ENCODE peak calls at places on chromosomes 4 and X, in six cellular contexts. J, F, Q, X, B and L are unnamed samples.

GRCh38 chrX:41541381-41541780 is 94.2 kb downstream of the NYX start:
- DNase-seq in B (no peak), Q (no peak), X (no peak), F (no peak), J (no peak), L (no peak)

GRCh38 chr4:99405433-99406115 is 29.6 kb downstream of the ADH7 start:
- DNase-seq in Q (peak; percentile 91), F (peak; percentile 39), J (peak; percentile 24), B (peak; percentile 83), X (peak; percentile 59), L (peak; percentile 29)

GRCh38 chr4:107619065-107619464 is 101.0 kb downstream of the PAPSS1 start:
- DNase-seq in X (no peak), F (no peak), B (no peak), Q (no peak), J (no peak), L (peak; percentile 43)

GRCh38 chrX:96713303-96713702 is 28.7 kb downstream of the DIAPH2 start:
- DNase-seq in J (no peak), F (no peak), Q (peak; percentile 40), B (peak; percentile 40), X (no peak), L (no peak)

GRCh38 chr4:96729641-96730040 is 889.7 kb downstream of the PDHA2 start:
- DNase-seq in B (no peak), J (no peak), Q (no peak), F (no peak), X (no peak), L (no peak)

GRCh38 chrX:137072396-137072795 is 38.6 kb upstream of the GPR101 start:
- DNase-seq in X (no peak), B (peak; percentile 5), F (no peak), Q (no peak), J (no peak), L (no peak)

GRCh38 chr4:96887857-96888256 is 1048.0 kb downstream of the PDHA2 start:
- DNase-seq in Q (no peak), J (no peak), X (no peak), F (no peak), B (no peak), L (no peak)

GRCh38 chr4:110106946-110107325 is 91.5 kb downstream of the ELOVL6 start:
- DNase-seq in J (no peak), F (no peak), B (peak; percentile 68), X (no peak), Q (no peak), L (no peak)

DNA sequence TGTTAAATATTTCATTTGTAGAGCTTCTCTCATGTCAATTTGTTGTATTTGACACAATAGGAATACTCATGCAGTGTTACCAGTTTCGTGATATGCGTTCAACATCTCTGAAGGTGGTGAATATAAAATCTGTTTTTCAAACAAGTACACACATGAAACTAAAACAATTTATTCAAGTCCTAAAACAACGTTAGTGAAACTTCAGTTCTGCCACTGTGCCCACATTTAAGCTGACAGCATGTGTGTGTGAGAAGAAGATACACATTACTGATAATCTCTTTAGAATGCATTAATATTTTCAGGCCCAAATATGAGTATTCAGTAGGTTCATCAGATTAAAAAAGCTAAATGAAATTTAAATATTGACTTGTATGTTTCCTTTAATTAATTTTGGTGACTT is 21.7 kb downstream of the GAB1 start:
- DNase-seq in X (peak; percentile 81), F (no peak), J (no peak), Q (no peak), B (no peak), L (no peak)
- H3K4me1 ChIP-seq in X (peaks cover 56% of the 10 kb centered on the region), F (peaks cover 88% of the 10 kb centered on the region), J (peaks cover 19% of the 10 kb centered on the region), Q (peaks cover 7% of the 10 kb centered on the region), B (peaks cover 50% of the 10 kb centered on the region), L (peaks cover 61% of the 10 kb centered on the region)

DNA sequence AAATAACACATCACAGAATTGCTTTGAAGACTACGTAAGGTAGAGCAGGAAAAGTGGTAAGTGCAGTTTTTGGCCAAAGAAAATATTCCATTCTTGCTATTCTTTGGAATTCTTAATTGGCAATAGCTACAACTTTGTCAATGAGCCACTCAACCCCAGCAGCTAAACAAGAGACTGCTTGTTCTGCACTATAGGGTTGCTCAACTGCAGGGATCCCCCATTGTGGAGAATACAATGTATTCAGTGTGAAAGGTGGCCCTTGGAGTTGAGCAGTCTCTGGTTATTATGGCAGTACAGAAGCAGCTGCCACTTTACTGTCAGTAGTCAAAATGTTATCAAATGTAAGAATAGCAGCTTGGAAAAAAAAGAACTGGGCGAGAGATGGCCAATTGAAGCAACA is 808.7 kb downstream of the CENPC start:
- DNase-seq in B (no peak), J (no peak), Q (no peak), F (no peak), X (no peak), L (peak; percentile 46)
- H3K27ac ChIP-seq in B (no peak overlapping the region), J (no peak overlapping the region), Q (no peak overlapping the region), F (no peak overlapping the region), X (no peak overlapping the region), L (no peak overlapping the region)

DNA sequence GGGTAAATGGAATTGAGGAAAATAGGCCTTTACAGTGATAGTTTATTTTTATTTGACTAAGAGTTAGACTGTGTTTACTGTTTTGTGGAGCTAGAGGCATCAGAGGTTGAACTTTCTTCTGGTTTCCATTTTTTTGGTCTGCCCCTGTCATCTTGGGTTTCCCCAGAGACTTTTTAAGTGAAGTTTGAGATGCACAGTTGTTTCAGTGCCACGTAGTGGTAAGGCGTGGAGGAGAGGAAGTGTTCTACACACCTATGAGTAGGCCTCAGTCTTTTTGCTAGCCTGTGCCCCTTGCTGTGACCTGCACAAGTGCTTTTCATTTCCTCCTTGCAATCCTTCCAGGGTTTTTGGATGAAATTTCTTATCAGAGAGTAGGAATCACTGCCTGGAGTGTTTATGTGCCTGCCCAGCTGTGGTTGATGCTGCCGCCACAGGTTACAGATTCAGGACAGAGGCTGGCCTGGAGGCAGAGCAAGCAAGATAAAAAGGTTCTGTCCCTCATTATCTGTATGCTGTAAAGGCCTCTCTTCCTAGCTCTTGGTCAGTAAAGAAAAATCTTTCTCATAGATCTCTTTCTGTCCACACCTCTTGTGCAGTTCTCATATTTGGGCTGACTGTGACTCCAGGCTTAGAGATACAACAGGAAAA is 12.5 kb upstream of the HSFX4 start:
- DNase-seq in F (no peak), J (no peak), X (no peak), Q (no peak), B (no peak), L (no peak)
- TF ChIP-seq CTCF in F (no peak), J (no peak), X (no peak), Q (no peak), B (no peak), L (no peak)

GRCh38 chrX:72051589-72051988 is 80.1 kb downstream of the RTL5 start:
- DNase-seq in Q (no peak), F (no peak), X (no peak), J (no peak), B (no peak), L (no peak)

GRCh38 chrX:72046447-72046846 is 85.3 kb downstream of the RTL5 start:
- DNase-seq in Q (no peak), B (peak; percentile 10), F (no peak), X (no peak), J (peak; percentile 66), L (no peak)

GRCh38 chrX:72050011-72050410 is 81.7 kb downstream of the RTL5 start:
- DNase-seq in Q (no peak), B (no peak), X (no peak), F (no peak), J (no peak), L (no peak)

GRCh38 chrX:72045552-72046277 is 86.0 kb downstream of the RTL5 start:
- DNase-seq in Q (no peak), X (no peak), F (no peak), J (peak; percentile 66), B (peak; percentile 8), L (peak; percentile 79)

DNA sequence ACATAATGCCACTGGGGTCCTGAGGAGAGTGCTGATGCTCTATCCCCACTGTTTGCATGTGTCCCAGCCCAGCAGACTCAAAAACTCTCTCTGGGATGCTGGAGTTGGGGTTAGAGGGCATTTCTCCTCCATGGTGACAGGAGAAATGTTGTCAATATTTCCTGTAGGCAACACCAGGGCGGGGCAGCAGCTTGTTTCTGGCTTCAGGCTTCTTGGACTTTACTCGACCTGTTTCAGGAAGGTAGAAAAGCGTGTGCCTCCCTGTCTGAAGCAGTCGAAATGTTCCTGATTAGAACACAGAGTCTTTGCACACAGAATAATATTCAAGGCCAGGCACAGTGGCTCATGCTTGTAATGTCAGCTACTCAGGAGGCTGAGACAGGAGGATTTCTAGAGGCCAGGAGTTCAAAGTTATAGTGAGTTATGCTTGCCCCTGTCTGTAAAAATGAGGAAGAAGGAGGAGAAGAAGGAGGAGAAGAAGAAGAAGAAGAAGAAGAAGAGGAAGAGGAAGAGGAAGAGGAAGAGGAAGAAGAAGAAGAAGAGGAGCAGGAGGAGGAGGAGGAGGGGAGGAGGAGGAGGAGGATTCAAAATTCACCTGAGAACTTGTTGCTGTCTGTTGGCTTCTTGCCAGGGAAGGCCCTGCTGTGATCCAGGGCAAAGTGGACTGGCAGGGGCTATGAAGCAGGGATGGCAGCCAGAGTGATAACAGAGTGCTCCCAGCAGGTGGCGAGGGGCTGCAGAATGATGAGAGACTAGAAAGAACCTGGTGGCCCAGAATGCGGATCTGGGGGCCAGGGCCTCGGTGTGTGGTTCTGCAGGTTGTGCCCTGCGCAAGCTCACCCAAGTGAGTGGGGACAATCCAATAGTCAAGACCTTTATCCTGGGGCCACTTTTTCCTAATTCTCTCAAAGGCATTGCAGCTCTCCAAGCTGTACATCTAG is 82.9 kb downstream of the RTL5 start:
- DNase-seq in J (peak; percentile 65), Q (no peak), F (no peak), B (peak; percentile 10), X (no peak), L (no peak)
- H3K4me1 ChIP-seq in J (peaks cover 54% of the 10 kb centered on the region), Q (no peaks in the 10 kb centered on the region), F (no peaks in the 10 kb centered on the region), B (no peaks in the 10 kb centered on the region), X (no peaks in the 10 kb centered on the region), L (no peaks in the 10 kb centered on the region)

GRCh38 chr4:10063544-10064300 is 42.4 kb upstream of the SLC2A9 start:
- DNase-seq in Q (no peak), F (peak; percentile 78), B (peak; percentile 44), J (no peak), X (no peak), L (peak; percentile 73)
- H3K27ac ChIP-seq in Q (no peak overlapping the region), F (no peak overlapping the region), B (no peak overlapping the region), J (no peak overlapping the region), X (no peak overlapping the region), L (no peak overlapping the region)

GRCh38 chr4:63558709-63559108 is 850.5 kb downstream of the TECRL start:
- DNase-seq in B (no peak), Q (no peak), X (no peak), F (no peak), J (no peak), L (no peak)

GRCh38 chr4:63566658-63567057 is 842.6 kb downstream of the TECRL start:
- DNase-seq in Q (no peak), X (no peak), J (no peak), B (no peak), F (no peak), L (no peak)

GRCh38 chr4:63563288-63564014 is 845.8 kb downstream of the TECRL start:
- DNase-seq in B (peak; percentile 45), Q (no peak), X (peak; percentile 60), F (no peak), J (no peak), L (no peak)
- TF ChIP-seq CTCF in B (peak; percentile 59), Q (no peak), X (peak; percentile 56), F (no peak), J (no peak), L (peak; percentile 49)

GRCh38 chr4:8167291-8167690 is 8.7 kb upstream of the ABLIM2 start:
- DNase-seq in Q (no peak), B (no peak), J (no peak), X (no peak), F (no peak), L (no peak)
- H3K4me1 ChIP-seq in Q (no peaks in the 10 kb centered on the region), B (no peaks in the 10 kb centered on the region), J (no peaks in the 10 kb centered on the region), X (peaks cover 24% of the 10 kb centered on the region), F (no peaks in the 10 kb centered on the region), L (peaks cover 9% of the 10 kb centered on the region)